ENCODE peak calls at places on chromosomes 2 and 18, in eight cellular contexts. G is CD8-positive, alpha-beta T cell; E is GM23248; R is esophagus muscularis mucosa; S is PC-9; M is prostate gland; T is psoas muscle; Q is transverse colon. Z is an unnamed sample.

GRCh38 chr2:7032371-7032770 is 115.2 kb downstream of the RNF144A start:
- DNase-seq in G (no peak), E (no peak), R (no peak), S (no peak), M (no peak), T (no peak), Q (no peak), Z (no peak)

GRCh38 chr2:129768485-129769258 is 210.8 kb upstream of the RAB6C start:
- DNase-seq in G (no peak), E (no peak), R (peak), S (no peak), M (no peak), T (no peak), Q (no peak), Z (no peak)

GRCh38 chr2:20355131-20355530 is 4.5 kb upstream of the PUM2 start:
- DNase-seq in G (no peak), E (peak), R (no peak), S (no peak), M (no peak), T (no peak), Q (no peak), Z (no peak)

GRCh38 chr2:77725045-77725444 is 202.9 kb upstream of the LRRTM4 start:
- DNase-seq in G (no peak), E (no peak), R (no peak), S (no peak), M (no peak), T (no peak), Q (no peak), Z (no peak)

GRCh38 chr2:40531359-40531758 is 79.5 kb upstream of the SLC8A1 start:
- DNase-seq in G (no peak), E (no peak), R (no peak), S (no peak), M (no peak), T (no peak), Q (no peak), Z (no peak)

GRCh38 chr2:203583696-203584095 is 48.6 kb upstream of the RAPH1 start:
- DNase-seq in G (no peak), E (peak), R (no peak), S (no peak), M (no peak), T (no peak), Q (peak), Z (peak)

GRCh38 chr18:72692086-72692485 is 147.9 kb upstream of the CBLN2 start:
- DNase-seq in G (no peak), E (no peak), R (no peak), S (peak), M (no peak), T (no peak), Q (peak), Z (no peak)

GRCh38 chr2:157061799-157062198 is 195.7 kb upstream of the GALNT5 start:
- DNase-seq in G (no peak), E (no peak), R (no peak), S (no peak), M (no peak), T (no peak), Q (no peak), Z (no peak)

GRCh38 chr2:175575346-175576258 is 394.1 kb upstream of the ATP5MC3 start:
- DNase-seq in G (no peak), E (no peak), R (peak), S (no peak), M (no peak), T (no peak), Q (no peak), Z (no peak)

GRCh38 chr2:148447877-148448276 is 196.7 kb upstream of the EPC2 start:
- DNase-seq in G (no peak), E (no peak), R (no peak), S (no peak), M (no peak), T (no peak), Q (no peak), Z (no peak)

DNA sequence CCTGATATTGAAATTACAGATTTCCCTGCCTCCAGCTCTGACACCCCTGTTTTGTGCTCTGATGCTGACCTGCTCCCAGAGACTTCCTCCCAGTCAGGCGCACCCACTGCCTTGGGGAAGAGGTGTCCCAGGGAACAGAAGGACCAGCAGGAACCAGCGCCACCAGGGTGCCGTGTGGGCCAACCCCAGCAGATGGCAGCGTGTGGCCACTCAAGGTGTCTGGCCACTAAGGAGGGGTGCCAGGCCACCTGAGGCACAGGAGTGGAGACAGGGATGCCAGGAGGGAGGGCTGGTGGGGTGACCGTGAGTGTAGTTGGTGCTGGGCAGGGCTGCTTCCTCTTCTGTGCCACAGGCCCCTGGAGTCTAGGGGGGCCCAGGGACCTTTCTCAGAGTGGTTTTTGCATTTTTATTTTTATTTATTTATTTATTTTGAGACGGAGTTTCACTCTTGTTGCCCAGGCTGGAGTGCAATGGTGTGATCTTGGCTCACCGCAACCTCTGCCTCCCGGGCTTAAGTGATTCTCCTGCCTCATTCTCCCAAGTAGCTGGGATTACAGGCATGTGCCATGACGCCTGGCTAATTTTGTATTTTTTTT is 56.0 kb downstream of the TEX44 start:
- DNase-seq in G (peak), E (peak), R (no peak), S (peak), M (peak), T (peak), Q (peak), Z (no peak)
- H3K27ac ChIP-seq in G (no peak), E (no peak), R (no peak), S (no peak), M (no peak), T (no peak), Q (peak), Z (no peak)

GRCh38 chr2:202249864-202250263 is 11.5 kb upstream of the SUMO1 start:
- DNase-seq in G (no peak), E (no peak), R (no peak), S (peak), M (no peak), T (no peak), Q (no peak), Z (no peak)

GRCh38 chr2:202249521-202249850 is 11.1 kb upstream of the SUMO1 start:
- DNase-seq in G (no peak), E (peak), R (no peak), S (no peak), M (no peak), T (peak), Q (no peak), Z (peak)

GRCh38 chr2:202251494-202251893 is 13.1 kb upstream of the SUMO1 start:
- DNase-seq in G (no peak), E (no peak), R (no peak), S (no peak), M (no peak), T (no peak), Q (no peak), Z (no peak)
- H3K27ac ChIP-seq in G (no peak), E (no peak), R (no peak), S (no peak), M (no peak), T (peak), Q (no peak), Z (no peak)

GRCh38 chr18:64379662-64380061 is 230.8 kb upstream of the LINC00305 start:
- DNase-seq in G (no peak), E (no peak), R (no peak), S (no peak), M (no peak), T (no peak), Q (no peak), Z (no peak)
- H3K27ac ChIP-seq in G (no peak), E (no peak), R (no peak), S (no peak), M (no peak), T (no peak), Q (no peak), Z (no peak)

DNA sequence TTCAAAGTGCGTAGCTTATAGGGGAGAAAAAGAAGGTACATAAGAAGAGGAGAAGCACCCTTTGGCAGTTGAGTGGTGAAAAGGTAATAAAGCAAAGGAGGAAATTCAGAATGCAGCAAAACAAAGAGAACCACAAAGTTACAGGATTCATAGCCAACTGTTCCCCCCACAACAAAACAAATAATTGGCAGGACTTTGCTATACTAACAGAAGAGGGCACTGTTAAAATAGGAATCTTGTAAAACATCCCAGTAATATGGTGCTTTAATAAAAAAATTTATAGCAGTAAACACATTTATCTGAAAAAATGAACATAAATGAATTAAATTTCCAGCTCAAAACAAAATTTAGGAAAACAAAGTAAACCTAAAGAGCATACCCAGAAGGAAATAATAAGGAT is 42.3 kb downstream of the R3HDM1 start:
- DNase-seq in G (no peak), E (no peak), R (no peak), S (no peak), M (no peak), T (no peak), Q (no peak), Z (no peak)
- H3K27ac ChIP-seq in G (no peak), E (no peak), R (no peak), S (no peak), M (no peak), T (no peak), Q (no peak), Z (no peak)

GRCh38 chr2:230429513-230429912 is 13.5 kb downstream of the SP100 start:
- DNase-seq in G (no peak), E (no peak), R (no peak), S (no peak), M (no peak), T (no peak), Q (no peak), Z (no peak)
- H3K27ac ChIP-seq in G (no peak), E (no peak), R (no peak), S (no peak), M (no peak), T (no peak), Q (no peak), Z (no peak)

DNA sequence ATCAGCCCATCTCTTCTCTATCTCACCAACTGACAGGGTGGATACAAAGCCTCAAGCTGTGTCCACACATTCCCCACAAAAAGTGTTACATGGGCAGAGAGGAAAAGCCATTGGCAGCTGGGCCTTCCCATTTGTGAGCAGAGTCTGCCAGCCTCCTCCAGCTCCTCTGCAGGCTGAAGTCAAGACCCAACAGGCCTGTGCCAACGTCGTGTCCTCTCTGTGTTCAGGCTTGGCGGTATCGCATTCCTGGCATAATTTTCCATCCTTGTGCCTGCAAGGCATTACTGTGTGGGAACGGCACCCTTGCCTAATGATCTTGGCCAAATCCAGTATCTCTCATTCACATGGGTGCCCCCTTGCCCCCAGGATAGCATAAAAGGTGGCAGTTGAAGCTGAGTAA is 41.5 kb upstream of the APCDD1 start:
- DNase-seq in G (no peak), E (no peak), R (peak), S (no peak), M (peak), T (no peak), Q (no peak), Z (peak)
- H3K27ac ChIP-seq in G (no peak), E (no peak), R (no peak), S (no peak), M (no peak), T (no peak), Q (no peak), Z (peak)